ENCODE peak calls at places on chromosome 7, in seven cellular contexts. J is CD8-positive, alpha-beta memory T cell; S is cardiac muscle cell; K is OCI-LY7; L is psoas muscle; O is fibroblast of lung; D is fibroblast of the aortic adventitia. A is an unnamed sample.

GRCh38 chr7:54813398-54813797 is 54.4 kb upstream of the SEC61G start:
- DNase-seq in S (no peak), K (no peak), O (no peak), D (peak; percentile 60), L (peak; percentile 68), J (no peak), A (no peak)

GRCh38 chr7:117025891-117026290 is 72.6 kb downstream of the ST7 start:
- DNase-seq in L (no peak), J (no peak), O (no peak), K (no peak), D (no peak), S (no peak), A (no peak)

GRCh38 chr7:76315372-76315771 is 12.9 kb downstream of the HSPB1 start:
- DNase-seq in K (peak; percentile 32), O (no peak), S (no peak), D (no peak), L (peak; percentile 86), J (no peak), A (no peak)

GRCh38 chr7:131501422-131501821 is 55.0 kb downstream of the PODXL start:
- DNase-seq in S (no peak), J (peak; percentile 68), L (no peak), O (peak; percentile 43), D (peak; percentile 43), K (no peak), A (peak; percentile 90)

GRCh38 chr7:18357691-18358090 is 137.9 kb upstream of the HDAC9 start:
- DNase-seq in D (no peak), K (peak; percentile 46), S (no peak), J (no peak), O (no peak), L (no peak), A (peak; percentile 16)

GRCh38 chr7:116327751-116328150 is 117.4 kb downstream of the TES start:
- DNase-seq in K (no peak), D (peak; percentile 34), L (no peak), O (peak; percentile 96), S (no peak), J (no peak), A (no peak)

GRCh38 chr7:125316451-125316850 is 386.8 kb upstream of the POT1 start:
- DNase-seq in D (no peak), O (no peak), J (no peak), L (no peak), S (peak; percentile 83), K (peak; percentile 0), A (peak; percentile 66)

GRCh38 chr7:30472081-30472770 is 6.4 kb downstream of the NOD1 start:
- DNase-seq in L (no peak), D (no peak), J (no peak), K (no peak), O (no peak), S (no peak), A (peak; percentile 57)

GRCh38 chr7:100156331-100157068 is 2.0 kb downstream of the TRAPPC14 start:
- DNase-seq in K (no peak), L (no peak), J (peak; percentile 63), O (no peak), S (no peak), D (no peak), A (peak; percentile 32)

GRCh38 chr7:74290590-74290950 is 1.4 kb downstream of the CLIP2 start:
- DNase-seq in D (no peak), L (no peak), J (no peak), S (no peak), O (no peak), K (no peak), A (no peak)

GRCh38 chr7:34070486-34071323 is 165.4 kb downstream of the BMPER start:
- DNase-seq in J (no peak), D (peak; percentile 52), S (no peak), K (no peak), L (no peak), O (peak; percentile 84), A (no peak)

GRCh38 chr7:54995631-54996340 is 23.0 kb upstream of the EGFR start:
- DNase-seq in K (no peak), L (no peak), O (no peak), J (no peak), S (no peak), D (peak; percentile 59), A (peak; percentile 32)

GRCh38 chr7:21966271-21966670 is 20.6 kb upstream of the CDCA7L start:
- DNase-seq in D (no peak), O (no peak), L (no peak), J (no peak), S (no peak), K (peak; percentile 88), A (no peak)

GRCh38 chr7:130263130-130263529 is 3.5 kb upstream of the CPA2 start:
- DNase-seq in K (no peak), L (no peak), J (no peak), S (no peak), O (no peak), D (no peak), A (no peak)

GRCh38 chr7:18590259-18590658 is 94.7 kb downstream of the HDAC9 start:
- DNase-seq in J (no peak), L (no peak), K (no peak), O (peak; percentile 3), S (no peak), D (no peak), A (no peak)

GRCh38 chr7:148304456-148304855 is 286.1 kb upstream of the C7orf33 start:
- DNase-seq in J (no peak), S (no peak), D (no peak), L (no peak), K (peak; percentile 72), O (no peak), A (peak; percentile 3)

GRCh38 chr7:80552304-80552703 is 40.4 kb upstream of the GNAT3 start:
- DNase-seq in O (peak; percentile 57), S (no peak), L (no peak), K (no peak), D (no peak), J (no peak), A (no peak)

GRCh38 chr7:157568785-157569584 is 232.2 kb downstream of the DNAJB6 start:
- DNase-seq in J (peak; percentile 81), O (peak; percentile 28), L (peak; percentile 69), S (no peak), K (peak; percentile 4), D (no peak), A (peak; percentile 26)

GRCh38 chr7:122354656-122355055 is 50.1 kb upstream of the FEZF1 start:
- DNase-seq in L (no peak), K (no peak), D (no peak), O (no peak), J (no peak), S (no peak), A (no peak)

GRCh38 chr7:12418452-12418851 is 14.8 kb upstream of the VWDE start:
- DNase-seq in O (peak; percentile 24), L (no peak), K (no peak), S (no peak), D (no peak), J (no peak), A (no peak)

GRCh38 chr7:12422449-12423320 is 19.0 kb upstream of the VWDE start:
- DNase-seq in D (no peak), S (no peak), O (peak; percentile 49), L (no peak), J (no peak), K (no peak), A (no peak)

GRCh38 chr7:12423995-12424745 is 20.5 kb upstream of the VWDE start:
- DNase-seq in K (no peak), L (no peak), D (no peak), S (no peak), O (no peak), J (no peak), A (no peak)

GRCh38 chr7:12423355-12423994 is 19.8 kb upstream of the VWDE start:
- DNase-seq in D (peak; percentile 32), S (no peak), L (no peak), O (peak; percentile 77), K (no peak), J (no peak), A (no peak)
- H3K4me3 ChIP-seq in D (no peak overlapping the region), S (no peak overlapping the region), L (no peak overlapping the region), O (no peak overlapping the region), K (no peak overlapping the region), J (no peak overlapping the region), A (no peak overlapping the region)

GRCh38 chr7:35249537-35249907 is 4.4 kb downstream of the TBX20 start:
- DNase-seq in L (no peak), D (peak; percentile 19), S (peak; percentile 53), J (no peak), O (no peak), K (no peak), A (no peak)
- H3K4me3 ChIP-seq in L (no peak overlapping the region), D (peak overlapping the region; percentile 42), S (peak overlapping the region; percentile 86), J (no peak overlapping the region), O (no peak overlapping the region), K (no peak overlapping the region), A (no peak overlapping the region)

DNA sequence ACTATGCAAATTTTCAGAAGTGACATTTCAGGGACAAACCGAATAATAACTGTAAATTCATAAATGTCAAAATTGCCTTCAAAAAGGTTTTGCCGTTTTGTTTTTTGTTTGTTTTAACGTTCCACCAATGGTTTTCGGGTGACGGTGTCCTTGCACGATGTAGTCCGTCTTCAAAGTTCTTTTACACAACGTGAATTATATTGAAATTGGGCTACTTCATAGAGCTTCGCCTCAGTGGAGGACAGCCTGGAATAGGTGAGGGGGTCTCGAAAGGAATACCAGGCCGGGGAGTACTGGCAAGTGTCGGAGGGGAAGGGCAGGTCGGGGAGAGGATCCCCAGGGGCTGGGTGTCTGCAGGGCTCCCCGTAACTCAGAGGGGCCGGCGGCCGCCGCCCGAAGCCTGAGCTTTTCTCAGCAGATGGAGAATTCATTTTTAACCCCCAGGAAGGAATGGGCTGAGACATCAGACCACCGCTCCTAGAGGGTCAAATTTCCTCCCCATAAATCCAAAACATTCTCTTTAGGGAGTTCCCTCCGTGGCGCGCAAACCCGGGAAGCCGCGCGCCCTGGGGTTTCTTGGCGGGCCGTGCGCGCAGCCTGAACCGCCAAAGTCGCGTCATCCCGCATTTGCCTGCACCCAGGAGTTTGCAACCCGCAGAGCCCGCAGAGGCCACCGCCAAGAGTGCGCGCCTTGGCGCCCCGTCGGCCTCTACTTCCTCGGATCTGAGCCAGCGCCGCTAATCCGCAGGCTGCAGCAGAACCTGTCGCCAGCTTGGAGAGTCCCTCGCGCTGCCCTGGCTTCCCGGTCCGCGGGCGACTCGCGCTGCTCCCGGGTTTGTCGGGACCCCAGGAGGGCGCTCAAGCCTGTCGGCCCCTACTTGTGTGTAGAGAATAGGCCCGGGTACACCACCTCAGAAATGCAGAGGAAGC is 17.3 kb upstream of the EVX1 start:
- DNase-seq in L (no peak), S (peak; percentile 45), J (no peak), D (no peak), O (no peak), K (no peak), A (no peak)
- H3K4me3 ChIP-seq in L (peak overlapping the region; percentile 34), S (peak overlapping the region; percentile 12), J (no peak overlapping the region), D (no peak overlapping the region), O (no peak overlapping the region), K (no peak overlapping the region), A (no peak overlapping the region)

GRCh38 chr7:114659409-114659808 is 244.8 kb downstream of the FOXP2 start:
- DNase-seq in K (no peak), J (no peak), L (no peak), D (no peak), S (no peak), O (no peak), A (no peak)

GRCh38 chr7:114663502-114663901 is 248.9 kb downstream of the FOXP2 start:
- DNase-seq in O (peak; percentile 69), D (peak; percentile 69), L (no peak), J (no peak), K (peak; percentile 1), S (peak; percentile 54), A (peak; percentile 2)

GRCh38 chr7:114658188-114658587 is 243.6 kb downstream of the FOXP2 start:
- DNase-seq in O (no peak), S (no peak), K (no peak), L (no peak), J (no peak), D (no peak), A (no peak)

GRCh38 chr7:114662002-114662677 is 247.5 kb downstream of the FOXP2 start:
- DNase-seq in K (no peak), L (no peak), J (no peak), O (no peak), D (no peak), S (no peak), A (no peak)

GRCh38 chr7:114660007-114660406 is 245.4 kb downstream of the FOXP2 start:
- DNase-seq in D (peak; percentile 16), L (no peak), J (no peak), O (no peak), K (no peak), S (no peak), A (no peak)
- H3K4me3 ChIP-seq in D (no peak overlapping the region), L (no peak overlapping the region), J (no peak overlapping the region), O (no peak overlapping the region), K (no peak overlapping the region), S (no peak overlapping the region), A (no peak overlapping the region)